ENCODE peak calls at places on chromosomes 11 and 22, in four cellular contexts. G, K, X and Z are unnamed samples.

GRCh38 chr11:112307617-112308016 is 47.0 kb upstream of the PLET1 start:
- DNase-seq in G (no peak), K (no peak), X (no peak), Z (no peak)

GRCh38 chr22:22787805-22788459 is 99.7 kb upstream of the IGLL5 start:
- DNase-seq in G (peak; percentile 85), K (peak; percentile 100), X (peak; percentile 82), Z (peak; percentile 30)

GRCh38 chr11:11211186-11211585 is 141.9 kb downstream of the CSNK2A3 start:
- DNase-seq in G (no peak), K (no peak), X (no peak), Z (no peak)

GRCh38 chr11:118621071-118621815 is 13.8 kb downstream of the PHLDB1 start:
- DNase-seq in G (peak; percentile 74), K (peak; percentile 91), X (peak; percentile 90), Z (peak; percentile 85)

GRCh38 chr11:130478881-130479280 is 30.4 kb downstream of the ADAMTS15 start:
- DNase-seq in G (no peak), K (no peak), X (no peak), Z (no peak)

GRCh38 chr11:78281511-78281910 is 92.8 kb downstream of the USP35 start:
- DNase-seq in G (no peak), K (no peak), X (no peak), Z (no peak)

GRCh38 chr11:85844439-85845051 is 10.6 kb upstream of the CCDC83 start:
- DNase-seq in G (no peak), K (no peak), X (no peak), Z (no peak)

GRCh38 chr11:2150206-2150847 is 10.7 kb downstream of the INS start:
- DNase-seq in G (peak; percentile 51), K (no peak), X (no peak), Z (peak; percentile 72)

GRCh38 chr11:93542753-93543246 is 391 bp downstream of the SMCO4 start:
- DNase-seq in G (peak; percentile 50), K (no peak), X (peak; percentile 67), Z (no peak)

GRCh38 chr11:93974759-93975158 is 46.4 kb upstream of the HEPHL1 start:
- DNase-seq in G (no peak), K (no peak), X (no peak), Z (no peak)

GRCh38 chr11:114080219-114080618 is 20.7 kb downstream of the ZBTB16 start:
- DNase-seq in G (no peak), K (no peak), X (no peak), Z (no peak)

GRCh38 chr22:27809700-27810365 is 8.3 kb upstream of the MN1 start:
- DNase-seq in G (no peak), K (no peak), X (no peak), Z (no peak)

GRCh38 chr11:134849833-134850232 is 437.8 kb upstream of the B3GAT1 start:
- DNase-seq in G (no peak), K (no peak), X (no peak), Z (no peak)

GRCh38 chr11:69839516-69839915 is 20.3 kb upstream of the FGF3 start:
- DNase-seq in G (no peak), K (no peak), X (no peak), Z (no peak)

GRCh38 chr11:88179966-88180629 is 4.9 kb upstream of the RAB38 start:
- DNase-seq in G (no peak), K (no peak), X (no peak), Z (no peak)

GRCh38 chr11:131544591-131544990 is 174.2 kb downstream of the NTM start:
- DNase-seq in G (no peak), K (no peak), X (peak; percentile 68), Z (no peak)

GRCh38 chr11:102177974-102178631 is 67.9 kb downstream of the YAP1 start:
- DNase-seq in G (no peak), K (no peak), X (no peak), Z (peak; percentile 85)

GRCh38 chr11:118629761-118630661 is 22.6 kb downstream of the PHLDB1 start:
- DNase-seq in G (no peak), K (no peak), X (no peak), Z (no peak)

GRCh38 chr11:8671651-8672062 is 10.8 kb downstream of the TRIM66 start:
- DNase-seq in G (no peak), K (no peak), X (no peak), Z (no peak)

GRCh38 chr11:130181295-130182272 is 22.0 kb downstream of the ST14 start:
- DNase-seq in G (no peak), K (no peak), X (no peak), Z (peak; percentile 99)

GRCh38 chr11:79335681-79336080 is 105.1 kb downstream of the TENM4 start:
- DNase-seq in G (no peak), K (no peak), X (no peak), Z (no peak)

GRCh38 chr11:91163619-91164451 is 941.0 kb upstream of the CHORDC1 start:
- DNase-seq in G (no peak), K (no peak), X (no peak), Z (peak; percentile 2)

GRCh38 chr11:111112614-111113013 is 132.9 kb upstream of the POU2AF2 start:
- DNase-seq in G (no peak), K (no peak), X (no peak), Z (no peak)

GRCh38 chr11:31397239-31397834 is 27.7 kb downstream of the DNAJC24 start:
- DNase-seq in G (peak; percentile 14), K (peak; percentile 7), X (no peak), Z (peak; percentile 18)

GRCh38 chr11:8833568-8834275 is 77.3 kb upstream of the AKIP1 start:
- DNase-seq in G (no peak), K (no peak), X (no peak), Z (no peak)

GRCh38 chr22:20422965-20423635 is 14.5 kb downstream of the SCARF2 start:
- DNase-seq in G (no peak), K (no peak), X (no peak), Z (no peak)

GRCh38 chr11:21546715-21547114 is 646.2 kb upstream of the ANO5 start:
- DNase-seq in G (no peak), K (no peak), X (no peak), Z (no peak)

GRCh38 chr11:104329043-104329442 is 165.1 kb upstream of the PDGFD start:
- DNase-seq in G (no peak), K (no peak), X (no peak), Z (no peak)

GRCh38 chr11:104337273-104337672 is 173.3 kb upstream of the PDGFD start:
- DNase-seq in G (no peak), K (no peak), X (no peak), Z (no peak)

GRCh38 chr11:104338186-104338585 is 174.2 kb upstream of the PDGFD start:
- DNase-seq in G (no peak), K (no peak), X (no peak), Z (no peak)

GRCh38 chr11:104332110-104332509 is 168.2 kb upstream of the PDGFD start:
- DNase-seq in G (peak; percentile 37), K (no peak), X (peak; percentile 81), Z (peak; percentile 5)

GRCh38 chr11:104333977-104334376 is 170.0 kb upstream of the PDGFD start:
- DNase-seq in G (no peak), K (no peak), X (peak; percentile 29), Z (peak; percentile 7)
- TF ChIP-seq ELF4 in G (no peak), K (no peak), X (no peak), Z (no peak)

DNA sequence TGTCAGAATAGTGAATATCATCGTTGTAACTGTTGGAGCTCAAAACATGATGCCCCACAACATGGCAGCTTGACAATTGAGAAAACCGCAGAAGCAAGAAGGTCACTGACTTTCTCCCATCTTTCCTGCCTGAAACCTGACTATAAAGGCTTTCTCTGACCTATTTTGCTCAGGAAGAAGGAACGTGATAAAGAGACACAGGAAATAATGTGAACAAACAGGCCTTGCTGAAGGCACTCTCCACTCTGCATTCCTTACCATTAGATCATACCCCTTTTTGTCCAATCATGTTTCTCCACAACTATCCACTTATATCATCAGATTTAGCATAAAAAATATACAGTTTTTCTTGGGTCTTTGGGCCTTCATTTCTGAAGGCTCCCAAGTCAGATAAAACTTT is 916.8 kb downstream of the METTL15 start:
- DNase-seq in G (no peak), K (no peak), X (no peak), Z (no peak)
- TF ChIP-seq ELF4 in G (no peak), K (no peak), X (no peak), Z (no peak)

DNA sequence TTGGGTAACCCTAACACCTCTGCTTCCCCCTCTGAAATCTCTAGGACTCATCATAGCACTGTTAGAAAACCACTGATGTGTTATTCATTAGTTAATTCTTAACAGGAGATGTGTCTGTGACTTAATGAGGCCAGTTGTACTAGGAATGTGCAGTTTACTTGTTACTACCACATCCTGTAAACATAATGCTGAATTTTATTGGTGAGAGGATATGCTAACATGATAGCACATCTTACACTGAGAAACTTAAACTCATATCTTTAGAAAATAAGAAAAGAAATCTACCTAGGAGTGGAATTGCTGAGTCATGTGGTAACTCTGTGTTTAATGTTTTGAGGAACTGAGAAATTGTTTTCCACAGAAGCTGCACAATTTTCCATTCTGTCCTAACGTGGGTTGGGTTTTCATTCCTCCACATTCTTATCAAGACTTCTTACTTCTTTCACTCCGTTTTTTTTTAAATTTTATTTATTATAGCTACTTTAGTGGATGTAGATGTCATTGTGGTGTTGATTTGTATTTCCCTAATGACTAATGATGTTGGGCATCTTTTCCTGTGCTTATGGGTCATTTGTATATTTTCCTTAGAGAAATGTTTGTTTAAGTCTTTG is 33.7 kb downstream of the RNF121 start:
- DNase-seq in G (no peak), K (no peak), X (no peak), Z (no peak)
- TF ChIP-seq ELF4 in G (no peak), K (no peak), X (no peak), Z (no peak)

GRCh38 chr11:66360406-66361073 is 11.0 kb downstream of the SLC29A2 start:
- DNase-seq in G (peak; percentile 7), K (no peak), X (no peak), Z (no peak)
- TF ChIP-seq ELF4 in G (no peak), K (no peak), X (no peak), Z (no peak)

GRCh38 chr11:128213461-128213860 is 373.9 kb downstream of the ETS1 start:
- DNase-seq in G (no peak), K (no peak), X (no peak), Z (no peak)

GRCh38 chr11:128208329-128209220 is 378.8 kb downstream of the ETS1 start:
- DNase-seq in G (no peak), K (no peak), X (no peak), Z (no peak)

GRCh38 chr11:128207861-128208321 is 379.5 kb downstream of the ETS1 start:
- DNase-seq in G (no peak), K (no peak), X (no peak), Z (no peak)

GRCh38 chr11:128212324-128212723 is 375.0 kb downstream of the ETS1 start:
- DNase-seq in G (no peak), K (no peak), X (no peak), Z (no peak)

DNA sequence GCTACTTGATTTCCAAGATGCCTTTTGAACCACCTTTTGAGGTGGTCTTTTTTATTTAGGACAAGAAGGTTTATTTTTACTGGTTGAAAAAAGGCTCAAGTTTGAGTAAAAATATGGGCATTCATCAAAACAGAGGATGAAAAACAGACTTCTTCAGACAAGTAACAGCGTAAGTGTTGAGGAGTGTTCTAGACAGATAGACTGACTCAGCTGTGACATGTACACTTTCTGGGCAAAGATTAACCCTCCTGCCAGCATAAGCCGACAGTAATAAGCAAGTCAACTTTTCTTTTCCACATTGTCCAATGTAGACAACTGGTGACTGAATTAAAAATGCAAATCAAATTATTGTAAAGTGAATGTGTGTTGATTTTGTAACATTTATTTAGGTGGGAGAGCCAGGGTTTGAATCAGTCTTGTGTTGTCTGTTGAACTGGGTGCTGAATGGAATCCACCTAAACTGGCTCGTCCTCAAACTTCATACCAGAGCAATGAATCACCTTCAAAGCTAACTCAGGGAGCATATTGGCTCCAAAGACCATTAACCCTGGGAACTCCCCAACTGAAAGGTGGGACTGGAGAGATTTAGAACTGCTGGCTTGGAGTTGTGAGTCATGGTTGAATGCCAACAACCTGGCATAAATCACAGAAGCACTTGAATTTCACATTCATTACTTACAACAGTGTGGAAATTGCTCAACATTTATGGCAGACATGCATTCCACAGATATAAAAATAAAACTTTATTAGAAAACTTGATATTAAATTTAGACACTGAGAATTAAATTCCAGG is 377.0 kb downstream of the ETS1 start:
- DNase-seq in G (no peak), K (no peak), X (no peak), Z (peak; percentile 59)
- TF ChIP-seq ELF4 in G (no peak), K (no peak), X (no peak), Z (no peak)